ENCODE peak calls at places on chromosomes 16 and 17, in eight cellular contexts. Y is naive thymus-derived CD4-positive, alpha-beta T cell; O is spleen; F is lower lobe of right lung; P is left ventricle myocardium inferior; I is A549; A is H1; S is prostate gland. Z is an unnamed sample. For H3K4me1, the result is how much of the 10 kb centered on the place peaks cover.

GRCh38 chr16:1940273-1941161 is 2.5 kb downstream of the MSRB1 start:
- DNase-seq in Y (no peak), O (no peak), F (no peak), P (no peak), I (no peak), A (no peak), S (no peak), Z (no peak)

GRCh38 chr16:15435216-15435864 is 952 bp downstream of the BMERB1 start:
- DNase-seq in Y (no peak), O (no peak), F (no peak), P (no peak), I (no peak), A (no peak), S (no peak), Z (no peak)

GRCh38 chr17:19311421-19312215 is 50.9 kb downstream of the B9D1 start:
- DNase-seq in Y (no peak), O (peak), F (peak), P (no peak), I (no peak), A (no peak), S (no peak), Z (no peak)

GRCh38 chr17:65556014-65556909 is 5.2 kb downstream of the AXIN2 start:
- DNase-seq in Y (peak), O (peak), F (peak), P (peak), I (peak), A (no peak), S (peak), Z (peak)

GRCh38 chr17:49401971-49402491 is 12.7 kb downstream of the PHB1 start:
- DNase-seq in Y (no peak), O (no peak), F (no peak), P (no peak), I (no peak), A (no peak), S (no peak), Z (no peak)

GRCh38 chr16:81448154-81449131 is 3.8 kb downstream of the CMIP start:
- DNase-seq in Y (no peak), O (no peak), F (no peak), P (no peak), I (no peak), A (no peak), S (peak), Z (no peak)

GRCh38 chr17:65418622-65419021 is 142.8 kb downstream of the AXIN2 start:
- DNase-seq in Y (no peak), O (no peak), F (no peak), P (no peak), I (no peak), A (no peak), S (no peak), Z (no peak)

GRCh38 chr16:4052801-4053662 is 63.2 kb downstream of the ADCY9 start:
- DNase-seq in Y (no peak), O (peak), F (peak), P (peak), I (no peak), A (no peak), S (peak), Z (no peak)

GRCh38 chr16:70523621-70524405 is at the start of gene SF3B3:
- DNase-seq in Y (peak), O (peak), F (peak), P (no peak), I (peak), A (no peak), S (peak), Z (peak)

GRCh38 chr17:82668631-82669099 is 20.4 kb upstream of the WDR45B start:
- DNase-seq in Y (peak), O (peak), F (peak), P (peak), I (peak), A (peak), S (peak), Z (peak)

GRCh38 chr17:28710948-28711722 is 553 bp downstream of the PROCA1 start:
- DNase-seq in Y (peak), O (peak), F (peak), P (peak), I (peak), A (peak), S (peak), Z (peak)

GRCh38 chr16:80680839-80681238 is 123.6 kb downstream of the CDYL2 start:
- DNase-seq in Y (no peak), O (no peak), F (no peak), P (no peak), I (no peak), A (no peak), S (no peak), Z (no peak)

GRCh38 chr16:31409433-31409832 is 16.3 kb downstream of the ITGAD start:
- DNase-seq in Y (no peak), O (no peak), F (no peak), P (no peak), I (no peak), A (no peak), S (no peak), Z (no peak)

GRCh38 chr16:83402160-83402794 is 405.5 kb upstream of the HSBP1 start:
- DNase-seq in Y (no peak), O (no peak), F (no peak), P (no peak), I (no peak), A (no peak), S (no peak), Z (no peak)

GRCh38 chr17:21210411-21211076 is 3.4 kb downstream of the TMEM11 start:
- DNase-seq in Y (no peak), O (no peak), F (no peak), P (no peak), I (no peak), A (no peak), S (no peak), Z (no peak)

GRCh38 chr17:4006745-4007211 is 42.5 kb upstream of the ATP2A3 start:
- DNase-seq in Y (no peak), O (no peak), F (peak), P (no peak), I (no peak), A (no peak), S (no peak), Z (no peak)

GRCh38 chr17:49337900-49338299 is 24.1 kb downstream of the ZNF652 start:
- DNase-seq in Y (no peak), O (no peak), F (no peak), P (no peak), I (no peak), A (no peak), S (no peak), Z (no peak)

GRCh38 chr17:42201155-42201772 is 7.0 kb upstream of the GHDC start:
- DNase-seq in Y (no peak), O (no peak), F (no peak), P (no peak), I (no peak), A (no peak), S (no peak), Z (no peak)
- H3K27ac ChIP-seq in Y (no peak), O (no peak), F (no peak), P (peak), I (peak), A (no peak), S (no peak), Z (no peak)

DNA sequence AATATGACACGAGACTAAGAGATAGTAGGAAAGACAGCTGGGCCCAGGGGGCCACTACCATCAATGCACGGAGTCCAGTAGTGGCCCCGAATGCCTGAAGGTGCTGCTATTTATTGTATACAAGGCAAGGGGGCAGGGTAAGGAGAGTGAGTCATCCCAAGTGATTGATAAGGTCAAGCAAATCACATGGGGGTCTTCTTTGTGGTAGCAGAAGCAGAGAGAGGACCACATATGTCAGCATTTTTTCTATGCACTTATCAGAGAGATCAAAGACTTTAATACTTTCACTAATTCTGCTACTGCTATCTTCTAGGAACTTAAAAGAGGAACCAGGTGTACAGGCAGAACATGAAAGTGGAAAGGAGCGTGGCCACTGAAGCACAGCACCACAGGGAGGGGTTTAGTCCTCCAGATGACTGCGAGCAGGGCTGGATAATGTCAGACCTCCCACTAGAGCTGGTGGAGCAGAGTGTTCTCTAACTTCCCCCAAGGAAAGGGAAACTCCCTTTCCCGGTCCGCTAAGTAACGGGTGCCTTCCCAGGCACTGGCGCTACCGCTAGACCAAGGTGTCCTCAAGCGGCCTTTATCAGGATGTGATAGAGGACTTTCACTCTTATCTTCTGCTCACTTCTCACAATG is 26.4 kb upstream of the ARL4D start:
- DNase-seq in Y (no peak), O (peak), F (no peak), P (peak), I (no peak), A (no peak), S (no peak), Z (no peak)
- H3K4me3 ChIP-seq in Y (no peak), O (no peak), F (no peak), P (peak), I (no peak), A (no peak), S (no peak), Z (no peak)

GRCh38 chr17:31568140-31568938 is 176.9 kb downstream of the RAB11FIP4 start:
- DNase-seq in Y (no peak), O (no peak), F (peak), P (no peak), I (no peak), A (no peak), S (no peak), Z (no peak)
- H3K4me1 ChIP-seq in Y (under half), O (under half), F (half or more), P (half or more), I (under half), A (under half), S (under half), Z (under half)

DNA sequence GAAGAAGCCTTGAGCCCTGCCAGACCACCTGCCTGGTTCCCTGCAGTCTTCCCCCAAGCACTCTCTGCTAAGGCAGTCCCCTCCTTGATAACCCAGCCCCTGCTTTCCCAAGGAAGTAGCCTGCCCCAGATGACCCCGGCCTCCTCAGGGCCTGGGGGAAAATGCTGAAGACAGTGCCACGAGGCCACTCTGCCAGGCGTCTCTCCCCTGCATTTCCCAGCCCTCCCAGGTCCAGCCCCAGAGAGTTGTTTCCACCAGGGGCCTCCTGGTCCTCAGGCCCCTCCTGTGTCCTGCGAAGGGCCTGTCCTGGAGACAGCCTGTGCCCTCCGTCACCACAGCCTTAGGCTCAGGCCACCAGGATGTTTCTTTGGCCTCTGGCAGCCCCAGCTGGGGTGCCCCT is 96.4 kb downstream of the CCDC182 start:
- DNase-seq in Y (no peak), O (no peak), F (no peak), P (no peak), I (no peak), A (no peak), S (no peak), Z (no peak)
- H3K27ac ChIP-seq in Y (no peak), O (no peak), F (no peak), P (no peak), I (peak), A (peak), S (no peak), Z (no peak)

DNA sequence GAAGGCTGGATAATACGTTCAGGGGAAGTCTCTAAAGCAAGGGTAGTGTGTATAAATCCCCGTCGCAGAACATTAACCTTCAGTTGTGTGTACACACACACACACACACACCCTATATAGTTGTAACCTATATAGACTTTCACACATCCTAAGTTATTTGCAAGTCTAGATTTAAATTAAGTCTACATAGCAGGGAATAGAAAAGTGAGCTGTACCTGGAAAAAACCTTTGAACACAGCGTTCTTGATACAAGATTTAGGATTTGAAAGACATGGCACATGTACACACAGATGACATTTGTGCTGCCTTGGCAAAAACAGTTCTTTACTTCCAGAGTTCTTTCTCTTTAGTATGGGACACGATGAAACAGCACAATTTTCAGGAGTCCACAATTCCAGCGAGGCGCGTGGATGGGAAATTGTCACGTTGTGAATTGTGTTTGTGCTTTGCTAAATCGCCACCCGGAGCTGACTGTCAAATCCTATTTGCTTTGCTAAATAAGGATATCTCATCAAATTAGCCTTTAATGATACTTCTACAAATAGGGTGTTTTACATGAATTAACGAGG is 233.9 kb downstream of the MRTFB start:
- DNase-seq in Y (no peak), O (peak), F (no peak), P (no peak), I (no peak), A (no peak), S (no peak), Z (no peak)
- H3K4me3 ChIP-seq in Y (no peak), O (no peak), F (no peak), P (peak), I (peak), A (no peak), S (no peak), Z (no peak)

GRCh38 chr17:63511331-63511730 is 11.8 kb upstream of the KCNH6 start:
- DNase-seq in Y (no peak), O (no peak), F (no peak), P (no peak), I (no peak), A (no peak), S (no peak), Z (no peak)

GRCh38 chr17:63514477-63514876 is 8.7 kb upstream of the KCNH6 start:
- DNase-seq in Y (no peak), O (no peak), F (no peak), P (no peak), I (no peak), A (no peak), S (no peak), Z (no peak)

GRCh38 chr17:63514974-63515373 is 8.2 kb upstream of the KCNH6 start:
- DNase-seq in Y (no peak), O (no peak), F (no peak), P (no peak), I (no peak), A (no peak), S (no peak), Z (no peak)

GRCh38 chr17:63512896-63513644 is 10.1 kb upstream of the KCNH6 start:
- DNase-seq in Y (no peak), O (no peak), F (no peak), P (no peak), I (no peak), A (no peak), S (no peak), Z (no peak)

DNA sequence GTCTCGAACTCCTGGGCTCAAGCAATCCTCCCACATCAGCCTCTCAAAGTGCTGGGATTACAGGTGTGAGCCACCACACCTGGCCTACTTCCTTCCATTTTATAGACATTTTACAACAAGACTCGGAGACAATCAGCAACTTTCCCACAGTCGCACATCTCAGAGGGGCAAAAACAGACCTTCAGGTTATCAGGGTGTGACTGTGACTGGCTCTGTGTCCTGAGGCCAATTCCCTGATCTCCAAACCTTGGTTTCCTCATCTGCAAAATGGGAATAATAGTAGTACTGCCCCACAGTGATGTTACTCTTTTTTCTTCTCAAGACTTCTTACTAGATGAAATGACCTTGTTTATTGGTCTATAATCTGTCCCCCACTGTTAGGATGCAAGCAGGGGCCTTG is 10.8 kb upstream of the KCNH6 start:
- DNase-seq in Y (no peak), O (no peak), F (no peak), P (no peak), I (no peak), A (no peak), S (no peak), Z (no peak)
- H3K4me1 ChIP-seq in Y (under half), O (under half), F (under half), P (under half), I (under half), A (under half), S (under half), Z (under half)